ENCODE peak calls at places on chromosomes 13 and 19, in ten cellular contexts. C is colonic mucosa, K is foreskin fibroblast, V is Calu3, U is spleen, E is brain microvascular endothelial cell, Q is H9, D is cardiac fibroblast, Z is lung, L is suprapubic skin. P is an unnamed sample.

GRCh38 chr13:97879646-97880297 is 73.7 kb upstream of the IPO5 start:
- DNase-seq in Q (no peak), U (no peak), C (no peak), K (peak; percentile 92), V (no peak), L (no peak), Z (no peak), E (peak; percentile 82), D (peak; percentile 88), P (peak; percentile 49)

GRCh38 chr13:98997051-98997730 is 19.3 kb upstream of the DOCK9 start:
- DNase-seq in D (no peak), C (no peak), Q (no peak), Z (no peak), E (no peak), L (no peak), K (no peak), V (no peak), U (no peak), P (no peak)

GRCh38 chr13:98985591-98985990 is 7.7 kb upstream of the DOCK9 start:
- DNase-seq in V (no peak), Q (no peak), C (no peak), D (no peak), U (no peak), L (no peak), K (no peak), E (no peak), Z (no peak), P (no peak)

GRCh38 chr13:50909605-50910482 is at the start of gene RNASEH2B:
- DNase-seq in K (peak; percentile 83), U (peak; percentile 94), E (peak; percentile 33), L (peak; percentile 82), C (peak; percentile 67), V (peak; percentile 73), Z (peak; percentile 70), Q (peak; percentile 78), D (peak; percentile 68), P (no peak)

GRCh38 chr13:29436291-29436690 is 159.2 kb downstream of the SLC7A1 start:
- DNase-seq in Q (no peak), U (no peak), D (peak; percentile 49), V (no peak), C (no peak), Z (no peak), K (peak; percentile 71), L (no peak), E (peak; percentile 52), P (peak; percentile 19)

GRCh38 chr19:13132471-13133166 is 14.6 kb downstream of the NACC1 start:
- DNase-seq in Z (no peak), C (no peak), D (peak; percentile 36), L (no peak), Q (peak; percentile 29), V (no peak), U (no peak), K (peak; percentile 81), E (peak; percentile 66), P (no peak)

GRCh38 chr19:50657222-50657669 is 8.0 kb downstream of the C19orf81 start:
- DNase-seq in U (no peak), K (no peak), D (no peak), Q (no peak), V (no peak), E (no peak), Z (no peak), C (no peak), L (no peak), P (no peak)

GRCh38 chr13:23558675-23559536 is 11.3 kb upstream of the TNFRSF19 start:
- DNase-seq in D (peak; percentile 96), Z (peak; percentile 65), C (no peak), V (peak; percentile 58), Q (no peak), E (peak; percentile 83), U (no peak), K (peak; percentile 90), L (no peak), P (peak; percentile 70)

GRCh38 chr13:97191143-97191542 is 31.0 kb upstream of the MBNL2 start:
- DNase-seq in Q (no peak), V (no peak), K (no peak), D (no peak), C (peak; percentile 39), L (no peak), U (no peak), Z (no peak), E (no peak), P (no peak)

GRCh38 chr19:47660435-47660832 is 51.5 kb downstream of the BICRA start:
- DNase-seq in V (peak; percentile 61), E (no peak), Z (no peak), C (peak; percentile 55), U (no peak), D (no peak), L (no peak), K (no peak), Q (no peak), P (no peak)

GRCh38 chr13:48251616-48252081 is 18.6 kb downstream of the ITM2B start:
- DNase-seq in U (no peak), E (no peak), C (no peak), D (peak; percentile 71), Q (no peak), K (peak; percentile 42), Z (no peak), V (no peak), L (no peak), P (no peak)

GRCh38 chr19:29745253-29745652 is 30.2 kb upstream of the C19orf12 start:
- DNase-seq in L (no peak), V (peak; percentile 14), Q (peak; percentile 72), Z (no peak), K (peak; percentile 9), U (peak; percentile 47), E (no peak), C (no peak), D (no peak), P (no peak)

GRCh38 chr19:24159707-24160106 is 72.7 kb downstream of the ZNF254 start:
- DNase-seq in V (no peak), K (peak; percentile 1), L (no peak), E (no peak), Q (no peak), U (no peak), C (no peak), D (peak; percentile 3), Z (no peak), P (no peak)

GRCh38 chr13:99693812-99694211 is 192.5 kb downstream of the TM9SF2 start:
- DNase-seq in E (no peak), C (no peak), Z (no peak), U (no peak), K (no peak), Q (no peak), V (no peak), L (no peak), D (no peak), P (no peak)

GRCh38 chr19:44912854-44913253 is 1.6 kb upstream of the APOC1 start:
- DNase-seq in V (no peak), K (peak; percentile 51), D (peak; percentile 81), Z (no peak), Q (no peak), C (no peak), U (peak; percentile 89), E (no peak), L (no peak), P (no peak)

GRCh38 chr13:98059276-98059675 is 83.6 kb upstream of the FARP1 start:
- DNase-seq in E (no peak), Q (no peak), D (no peak), L (no peak), V (no peak), C (no peak), U (no peak), K (no peak), Z (no peak), P (no peak)

GRCh38 chr13:40813662-40814454 is 24.4 kb downstream of the SLC25A15 start:
- DNase-seq in Z (no peak), L (no peak), V (no peak), K (peak; percentile 41), D (peak; percentile 42), Q (peak; percentile 44), C (no peak), E (peak; percentile 16), U (no peak), P (no peak)

GRCh38 chr13:85771856-85772255 is 27.4 kb downstream of the SLITRK6 start:
- DNase-seq in V (no peak), D (no peak), E (peak; percentile 1), U (no peak), Z (no peak), Q (no peak), L (no peak), C (no peak), K (no peak), P (no peak)

DNA sequence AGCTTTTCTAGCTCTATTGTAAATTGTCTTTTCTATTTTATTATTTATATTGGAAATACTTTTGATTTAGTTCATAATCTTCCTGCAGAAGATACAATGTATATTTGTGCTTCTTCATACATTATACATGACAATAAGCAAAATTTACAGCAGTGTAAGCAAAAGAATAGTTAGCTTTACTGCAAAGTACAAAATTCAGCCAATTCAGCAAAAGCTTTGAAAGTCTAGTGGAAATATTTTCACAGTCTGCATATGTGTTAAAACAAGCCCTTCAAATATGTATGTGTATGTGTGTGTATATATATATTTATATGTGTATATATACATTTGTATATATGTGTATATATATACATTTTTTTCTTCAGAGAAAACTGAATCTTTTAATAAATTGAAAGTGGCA is 879.1 kb downstream of the SLITRK1 start:
- DNase-seq in K (no peak), Q (no peak), L (no peak), V (no peak), E (no peak), U (no peak), Z (no peak), D (no peak), C (no peak), P (no peak)
- TF ChIP-seq CTCF in K (no peak), Q (no peak), L (no peak), V (no peak), E (no peak), U (no peak), Z (no peak), D (no peak), C (no peak), P (no peak)

GRCh38 chr19:10568826-10569651 is at the start of gene CDKN2D:
- DNase-seq in D (peak; percentile 100), L (peak; percentile 100), Q (peak; percentile 100), K (peak; percentile 100), U (peak; percentile 100), E (peak; percentile 100), V (peak; percentile 97), C (peak; percentile 100), Z (peak; percentile 100), P (peak; percentile 99)
- TF ChIP-seq CTCF in D (no peak), L (peak; percentile 5), Q (peak; percentile 31), K (no peak), U (peak; percentile 79), E (no peak), V (no peak), C (peak; percentile 31), Z (peak; percentile 53), P (no peak)

DNA sequence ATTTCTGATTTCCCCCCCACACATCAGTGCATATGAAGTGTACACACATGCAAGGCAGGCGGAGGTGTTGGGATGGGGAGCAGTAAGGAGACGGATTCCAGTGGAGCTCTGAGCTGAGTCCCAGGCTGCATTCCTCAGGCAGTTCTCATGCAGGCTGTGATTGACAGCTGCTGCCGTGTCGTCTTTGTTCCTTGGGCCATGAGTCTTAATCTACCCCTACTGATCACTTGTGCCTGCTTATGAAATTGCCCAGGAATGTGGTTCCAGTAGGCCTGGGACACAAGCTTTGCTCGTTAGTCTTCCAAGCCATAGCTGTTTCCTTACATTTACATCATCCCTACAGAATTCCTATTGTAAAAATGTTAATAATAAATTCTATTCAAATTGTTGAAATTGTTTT is 1241.9 kb downstream of the UQCRFS1 start:
- DNase-seq in D (no peak), C (no peak), Q (peak; percentile 53), E (peak; percentile 63), K (no peak), V (peak; percentile 13), L (no peak), Z (no peak), U (no peak), P (no peak)
- TF ChIP-seq CTCF in D (no peak), C (no peak), Q (no peak), E (no peak), K (no peak), V (no peak), L (no peak), Z (no peak), U (no peak), P (no peak)

GRCh38 chr13:27026396-27026795 is 145.2 kb downstream of the USP12 start:
- DNase-seq in E (no peak), Z (no peak), C (no peak), U (no peak), L (peak; percentile 28), Q (peak; percentile 10), D (no peak), K (no peak), V (no peak), P (no peak)
- TF ChIP-seq CTCF in E (no peak), Z (no peak), C (no peak), U (no peak), L (no peak), Q (no peak), D (no peak), K (no peak), V (no peak), P (no peak)